ENCODE peak calls at places on chromosome 18, in four cellular contexts. X, T, P and L are unnamed samples.

GRCh38 chr18:78982186-78982585 is 2.6 kb downstream of the SALL3 start:
- DNase-seq in X (no peak), T (no peak), P (no peak), L (no peak)

GRCh38 chr18:6938003-6938402 is 179.6 kb downstream of the LAMA1 start:
- DNase-seq in X (no peak), T (no peak), P (no peak), L (no peak)

GRCh38 chr18:27964811-27965210 is 212.1 kb downstream of the CDH2 start:
- DNase-seq in X (peak), T (no peak), P (no peak), L (no peak)

GRCh38 chr18:63366270-63366990 is 576 bp downstream of the KDSR start:
- DNase-seq in X (peak), T (peak), P (peak), L (peak)

GRCh38 chr18:29154196-29154757 is 977.3 kb upstream of the CDH2 start:
- DNase-seq in X (peak), T (no peak), P (no peak), L (no peak)

GRCh38 chr18:50284226-50284885 is 3.0 kb upstream of the MBD1 start:
- DNase-seq in X (no peak), T (no peak), P (no peak), L (no peak)

GRCh38 chr18:45248240-45248903 is 366.9 kb upstream of the SLC14A2 start:
- DNase-seq in X (no peak), T (no peak), P (no peak), L (no peak)

GRCh38 chr18:8881103-8881502 is 175.7 kb downstream of the MTCL1 start:
- DNase-seq in X (no peak), T (no peak), P (no peak), L (no peak)

GRCh38 chr18:78240091-78240490 is 739.5 kb upstream of the SALL3 start:
- DNase-seq in X (no peak), T (no peak), P (no peak), L (no peak)

GRCh38 chr18:8818982-8819381 is 113.6 kb downstream of the MTCL1 start:
- DNase-seq in X (no peak), T (no peak), P (no peak), L (no peak)

GRCh38 chr18:5890606-5891360 is 4.5 kb downstream of the TMEM200C start:
- DNase-seq in X (peak), T (no peak), P (peak), L (peak)
- TF ChIP-seq NR3C1 in X (no peak), T (no peak), P (no peak), L (peak)

GRCh38 chr18:13137041-13137938 is 81.3 kb upstream of the LDLRAD4 start:
- DNase-seq in X (no peak), T (no peak), P (no peak), L (peak)

GRCh38 chr18:13136689-13137040 is 81.9 kb upstream of the LDLRAD4 start:
- DNase-seq in X (no peak), T (no peak), P (no peak), L (peak)

GRCh38 chr18:13134551-13135401 is 83.8 kb upstream of the LDLRAD4 start:
- DNase-seq in X (no peak), T (no peak), P (no peak), L (no peak)

GRCh38 chr18:13137939-13138821 is 80.4 kb upstream of the LDLRAD4 start:
- DNase-seq in X (peak), T (no peak), P (peak), L (no peak)

GRCh38 chr18:13136056-13136688 is 82.4 kb upstream of the LDLRAD4 start:
- DNase-seq in X (no peak), T (peak), P (no peak), L (peak)
- TF ChIP-seq NR3C1 in X (no peak), T (no peak), P (no peak), L (no peak)

DNA sequence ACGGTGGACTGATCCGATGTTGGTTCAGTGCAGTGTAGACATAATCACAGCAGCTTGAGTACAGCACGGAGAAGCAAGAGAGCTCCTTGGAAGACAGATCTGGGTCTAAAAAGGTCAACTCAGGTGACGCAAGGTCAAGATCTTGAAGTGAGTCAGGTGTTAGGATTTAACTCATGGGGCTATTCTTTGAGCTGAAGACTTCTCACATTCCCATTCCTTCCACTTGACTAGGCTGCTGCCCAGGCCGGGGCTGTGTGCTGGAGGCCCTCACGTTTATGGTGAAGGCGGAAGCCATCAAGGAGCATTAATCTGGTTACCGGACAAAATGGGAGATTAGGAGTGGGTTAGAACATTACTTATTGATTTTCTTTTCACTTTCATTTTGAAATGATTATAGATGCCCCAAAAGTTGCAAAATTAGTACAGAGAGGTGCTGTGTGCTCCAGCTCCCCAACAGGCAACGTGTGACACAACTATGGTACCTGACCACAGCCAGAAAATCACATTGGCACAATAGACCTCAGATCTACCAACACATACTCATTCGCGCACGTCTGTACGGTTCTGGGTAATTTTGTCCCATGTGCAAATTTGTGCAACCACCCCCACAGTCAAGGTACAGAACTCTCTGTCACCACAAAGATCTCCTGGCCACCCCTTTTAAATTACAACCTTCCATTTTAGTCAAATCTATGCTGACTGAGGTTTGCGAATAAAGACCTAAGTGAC is 77.6 kb upstream of the SEC11C start:
- DNase-seq in X (no peak), T (no peak), P (no peak), L (no peak)
- TF ChIP-seq NR3C1 in X (no peak), T (no peak), P (no peak), L (no peak)

GRCh38 chr18:32922951-32923430 is 150.2 kb upstream of the KLHL14 start:
- DNase-seq in X (no peak), T (no peak), P (no peak), L (no peak)
- TF ChIP-seq NR3C1 in X (no peak), T (no peak), P (no peak), L (no peak)

GRCh38 chr18:23073996-23074606 is 61.2 kb upstream of the CABLES1 start:
- DNase-seq in X (no peak), T (no peak), P (no peak), L (no peak)
- TF ChIP-seq NR3C1 in X (no peak), T (no peak), P (no peak), L (no peak)

DNA sequence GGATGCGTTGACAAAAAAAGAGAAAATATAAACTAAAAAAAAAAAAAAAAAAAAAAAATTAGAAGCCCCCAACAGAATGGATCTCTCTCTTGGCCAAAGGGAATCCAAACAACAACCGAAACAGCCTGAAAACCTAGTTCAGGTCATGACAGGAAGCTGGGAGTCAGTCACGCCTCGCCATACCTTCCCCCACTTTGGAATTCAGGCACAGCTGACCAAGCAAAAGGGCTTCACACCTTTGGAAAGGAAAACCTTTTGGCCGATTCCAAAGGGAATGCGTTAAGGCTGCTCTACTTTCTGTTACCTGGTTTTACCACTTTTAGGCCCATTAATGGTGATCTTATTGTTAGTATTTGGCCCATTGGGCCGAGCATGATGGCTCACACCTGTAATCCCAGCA is 17.9 kb upstream of the RMC1 start:
- DNase-seq in X (no peak), T (no peak), P (no peak), L (no peak)
- TF ChIP-seq NR3C1 in X (no peak), T (no peak), P (no peak), L (no peak)

GRCh38 chr18:71485578-71485977 is 1058.6 kb downstream of the CBLN2 start:
- DNase-seq in X (no peak), T (no peak), P (no peak), L (no peak)
- TF ChIP-seq NR3C1 in X (no peak), T (no peak), P (no peak), L (no peak)